ENCODE peak calls at places on chromosomes 11 and 22, in seven cellular contexts. One of them, this sample, is unnamed.

GRCh38 chr11:108135845-108136599 is 14.7 kb downstream of the ACAT1 start:
- DNase-seq in GM12878: no peak
- DNase-seq in HuH-7.5: no peak
- DNase-seq in HTR-8/SVneo: no peak
- DNase-seq in stimulated activated CD4-positive, alpha-beta T cell treated with anti-CD3 and anti-CD28 coated beads, Interleukin-1b, Interleukin-23, amount 100 ng/mL, for 1 hour: no peak
- DNase-seq in right lobe of liver: no peak
- DNase-seq in KG1: no peak
- DNase-seq in this sample: no peak

GRCh38 chr11:2954263-2954662 is 25.0 kb upstream of the PHLDA2 start:
- DNase-seq in HuH-7.5: no peak
- DNase-seq in stimulated activated CD4-positive, alpha-beta T cell treated with anti-CD3 and anti-CD28 coated beads, Interleukin-1b, Interleukin-23, amount 100 ng/mL, for 1 hour: no peak
- DNase-seq in right lobe of liver: no peak
- DNase-seq in KG1: no peak
- DNase-seq in HTR-8/SVneo: no peak
- DNase-seq in GM12878: no peak
- DNase-seq in this sample: no peak

GRCh38 chr11:10456519-10456918 is 1.5 kb downstream of the AMPD3 start:
- DNase-seq in stimulated activated CD4-positive, alpha-beta T cell treated with anti-CD3 and anti-CD28 coated beads, Interleukin-1b, Interleukin-23, amount 100 ng/mL, for 1 hour: no peak
- DNase-seq in HuH-7.5: no peak
- DNase-seq in GM12878: no peak
- DNase-seq in KG1: no peak
- DNase-seq in HTR-8/SVneo: no peak
- DNase-seq in right lobe of liver: no peak
- DNase-seq in this sample: no peak

GRCh38 chr11:270451-271208 is 7.6 kb upstream of the NLRP6 start:
- DNase-seq in HuH-7.5: no peak
- DNase-seq in stimulated activated CD4-positive, alpha-beta T cell treated with anti-CD3 and anti-CD28 coated beads, Interleukin-1b, Interleukin-23, amount 100 ng/mL, for 1 hour: no peak
- DNase-seq in right lobe of liver: no peak
- DNase-seq in HTR-8/SVneo: no peak
- DNase-seq in KG1: no peak
- DNase-seq in GM12878: no peak
- DNase-seq in this sample: no peak

GRCh38 chr11:6812391-6813005 is 13.0 kb upstream of the OR6A2 start:
- DNase-seq in GM12878: peak
- DNase-seq in KG1: peak
- DNase-seq in stimulated activated CD4-positive, alpha-beta T cell treated with anti-CD3 and anti-CD28 coated beads, Interleukin-1b, Interleukin-23, amount 100 ng/mL, for 1 hour: no peak
- DNase-seq in right lobe of liver: no peak
- DNase-seq in HTR-8/SVneo: peak
- DNase-seq in HuH-7.5: peak
- DNase-seq in this sample: no peak

GRCh38 chr11:27672836-27673464 is 27.3 kb downstream of the BDNF start:
- DNase-seq in GM12878: no peak
- DNase-seq in right lobe of liver: no peak
- DNase-seq in KG1: no peak
- DNase-seq in HTR-8/SVneo: no peak
- DNase-seq in stimulated activated CD4-positive, alpha-beta T cell treated with anti-CD3 and anti-CD28 coated beads, Interleukin-1b, Interleukin-23, amount 100 ng/mL, for 1 hour: no peak
- DNase-seq in HuH-7.5: no peak
- DNase-seq in this sample: no peak

GRCh38 chr22:22888509-22889353 is 1.1 kb downstream of the IGLL5 start:
- DNase-seq in stimulated activated CD4-positive, alpha-beta T cell treated with anti-CD3 and anti-CD28 coated beads, Interleukin-1b, Interleukin-23, amount 100 ng/mL, for 1 hour: no peak
- DNase-seq in HTR-8/SVneo: no peak
- DNase-seq in right lobe of liver: peak
- DNase-seq in GM12878: no peak
- DNase-seq in KG1: no peak
- DNase-seq in HuH-7.5: no peak
- DNase-seq in this sample: no peak

GRCh38 chr11:8327761-8328192 is 64.1 kb upstream of the LMO1 start:
- DNase-seq in HuH-7.5: no peak
- DNase-seq in HTR-8/SVneo: no peak
- DNase-seq in stimulated activated CD4-positive, alpha-beta T cell treated with anti-CD3 and anti-CD28 coated beads, Interleukin-1b, Interleukin-23, amount 100 ng/mL, for 1 hour: no peak
- DNase-seq in right lobe of liver: no peak
- DNase-seq in GM12878: peak
- DNase-seq in KG1: no peak
- DNase-seq in this sample: no peak

GRCh38 chr11:60982184-60982583 is 10.7 kb downstream of the CD6 start:
- DNase-seq in stimulated activated CD4-positive, alpha-beta T cell treated with anti-CD3 and anti-CD28 coated beads, Interleukin-1b, Interleukin-23, amount 100 ng/mL, for 1 hour: no peak
- DNase-seq in HuH-7.5: no peak
- DNase-seq in KG1: no peak
- DNase-seq in right lobe of liver: no peak
- DNase-seq in HTR-8/SVneo: no peak
- DNase-seq in GM12878: no peak
- DNase-seq in this sample: no peak

GRCh38 chr11:76841923-76842452 is 18.7 kb upstream of the ACER3 start:
- DNase-seq in right lobe of liver: no peak
- DNase-seq in GM12878: no peak
- DNase-seq in stimulated activated CD4-positive, alpha-beta T cell treated with anti-CD3 and anti-CD28 coated beads, Interleukin-1b, Interleukin-23, amount 100 ng/mL, for 1 hour: no peak
- DNase-seq in HuH-7.5: no peak
- DNase-seq in HTR-8/SVneo: no peak
- DNase-seq in KG1: no peak
- DNase-seq in this sample: no peak

GRCh38 chr11:2533642-2534115 is 88.9 kb downstream of the KCNQ1 start:
- DNase-seq in KG1: peak
- DNase-seq in HTR-8/SVneo: peak
- DNase-seq in HuH-7.5: peak
- DNase-seq in GM12878: no peak
- DNase-seq in stimulated activated CD4-positive, alpha-beta T cell treated with anti-CD3 and anti-CD28 coated beads, Interleukin-1b, Interleukin-23, amount 100 ng/mL, for 1 hour: no peak
- DNase-seq in right lobe of liver: peak
- DNase-seq in this sample: peak

GRCh38 chr22:29165336-29166060 is 40.2 kb upstream of the EMID1 start:
- DNase-seq in right lobe of liver: no peak
- DNase-seq in KG1: no peak
- DNase-seq in HTR-8/SVneo: no peak
- DNase-seq in GM12878: no peak
- DNase-seq in HuH-7.5: no peak
- DNase-seq in stimulated activated CD4-positive, alpha-beta T cell treated with anti-CD3 and anti-CD28 coated beads, Interleukin-1b, Interleukin-23, amount 100 ng/mL, for 1 hour: no peak
- DNase-seq in this sample: no peak

GRCh38 chr11:77073328-77074001 is 6.7 kb downstream of the CAPN5 start:
- DNase-seq in right lobe of liver: peak
- DNase-seq in HTR-8/SVneo: peak
- DNase-seq in KG1: no peak
- DNase-seq in stimulated activated CD4-positive, alpha-beta T cell treated with anti-CD3 and anti-CD28 coated beads, Interleukin-1b, Interleukin-23, amount 100 ng/mL, for 1 hour: no peak
- DNase-seq in HuH-7.5: no peak
- DNase-seq in GM12878: no peak
- DNase-seq in this sample: peak